ENCODE peak calls at places on chromosomes 4 and X, in eight cellular contexts. T is DND-41, X is endothelial cell of umbilical vein, I is H1, H is upper lobe of right lung, G is adrenal gland, C is GM23248, P is uterus. E is an unnamed sample. For H3K4me1 and H3K36me3, the result is how much of the 10 kb centered on the place peaks cover.

GRCh38 chrX:131841496-131842410 is 181.3 kb upstream of the STK26 start:
- DNase-seq in G (peak), T (peak), X (peak), I (no peak), H (no peak), P (no peak), C (peak), E (peak)

GRCh38 chr4:52892880-52893279 is 30.8 kb downstream of the RASL11B start:
- DNase-seq in H (no peak), T (no peak), C (peak), P (no peak), G (no peak), I (no peak), X (no peak), E (no peak)

GRCh38 chrX:28312965-28313364 is 274.3 kb upstream of the IL1RAPL1 start:
- DNase-seq in T (no peak), I (no peak), G (no peak), P (no peak), X (no peak), H (no peak), C (no peak), E (no peak)

GRCh38 chrX:101241531-101241930 is 21.9 kb downstream of the DRP2 start:
- DNase-seq in T (no peak), I (no peak), C (no peak), P (no peak), G (no peak), H (no peak), X (no peak), E (no peak)

GRCh38 chr4:142331132-142331531 is 515.0 kb downstream of the INPP4B start:
- DNase-seq in G (peak), I (no peak), H (no peak), C (no peak), T (no peak), P (peak), X (no peak), E (no peak)

GRCh38 chr4:23614284-23614892 is 275.5 kb downstream of the PPARGC1A start:
- DNase-seq in C (peak), H (no peak), I (peak), X (no peak), P (no peak), T (peak), G (peak), E (peak)

GRCh38 chr4:14415146-14415545 is 587.1 kb upstream of the CPEB2 start:
- DNase-seq in I (no peak), G (no peak), X (no peak), H (no peak), C (peak), T (peak), P (no peak), E (no peak)

GRCh38 chr4:91840359-91840758 is 463.4 kb upstream of the GRID2 start:
- DNase-seq in H (no peak), G (no peak), X (no peak), P (no peak), I (no peak), C (no peak), T (no peak), E (peak)

GRCh38 chrX:69096963-69097362 is 68.3 kb downstream of the PJA1 start:
- DNase-seq in P (no peak), G (no peak), X (no peak), C (no peak), T (no peak), H (no peak), I (no peak), E (no peak)

GRCh38 chr4:183504930-183505555 is at the start of gene ING2:
- DNase-seq in T (no peak), X (peak), P (peak), H (no peak), C (peak), I (no peak), G (no peak), E (peak)

GRCh38 chr4:147866532-147867271 is 134.8 kb downstream of the ARHGAP10 start:
- DNase-seq in I (peak), T (peak), P (peak), C (peak), G (peak), H (peak), X (peak), E (peak)

GRCh38 chr4:110287130-110287529 is 88.7 kb upstream of the ELOVL6 start:
- DNase-seq in X (no peak), I (no peak), P (no peak), G (peak), T (no peak), H (no peak), C (peak), E (peak)

GRCh38 chr4:94676910-94677309 is 80.8 kb upstream of the BMPR1B start:
- DNase-seq in P (no peak), G (no peak), C (peak), I (no peak), X (no peak), H (no peak), T (no peak), E (no peak)

GRCh38 chr4:149997881-149998421 is 80.3 kb upstream of the DCLK2 start:
- DNase-seq in I (no peak), G (no peak), C (peak), X (peak), P (no peak), H (no peak), T (no peak), E (peak)

GRCh38 chr4:161815841-161816240 is 348.0 kb downstream of the FSTL5 start:
- DNase-seq in I (no peak), P (no peak), C (no peak), H (no peak), G (no peak), X (no peak), T (no peak), E (no peak)

GRCh38 chrX:150872773-150873336 is 25.6 kb downstream of the CD99L2 start:
- DNase-seq in I (no peak), T (no peak), X (no peak), P (no peak), C (no peak), H (no peak), G (no peak), E (no peak)

GRCh38 chrX:70338290-70338689 is 48.4 kb downstream of the KIF4A start:
- DNase-seq in H (no peak), P (no peak), X (no peak), C (no peak), G (no peak), T (no peak), I (no peak), E (no peak)

GRCh38 chrX:47623540-47624027 is 3.9 kb upstream of the SYN1 start:
- DNase-seq in H (peak), G (peak), X (peak), I (peak), C (peak), P (no peak), T (peak), E (peak)

GRCh38 chr4:17665852-17666251 is 51.4 kb downstream of the MED28 start:
- DNase-seq in X (no peak), I (no peak), G (no peak), P (no peak), T (no peak), H (no peak), C (no peak), E (no peak)

GRCh38 chrX:154596290-154596929 is 11.5 kb downstream of the CTAG1A start:
- DNase-seq in H (no peak), X (no peak), I (peak), C (peak), P (no peak), G (no peak), T (peak), E (no peak)

GRCh38 chrX:16445166-16445752 is 204.7 kb upstream of the S100G start:
- DNase-seq in C (peak), P (no peak), X (peak), T (peak), H (no peak), G (peak), I (no peak), E (peak)

GRCh38 chrX:153772608-153773217 is 8.1 kb upstream of the SRPK3 start:
- DNase-seq in T (no peak), H (peak), P (no peak), C (no peak), G (no peak), X (no peak), I (no peak), E (no peak)

GRCh38 chrX:44872817-44873414 is at the start of gene KDM6A:
- DNase-seq in T (peak), C (peak), G (peak), H (peak), P (peak), I (peak), X (peak), E (peak)

GRCh38 chr4:179738822-179739221 is 2296.6 kb upstream of the AGA start:
- DNase-seq in I (no peak), P (no peak), H (no peak), G (no peak), X (no peak), T (no peak), C (no peak), E (no peak)

GRCh38 chr4:74206088-74206826 is 48.3 kb downstream of the MTHFD2L start:
- DNase-seq in P (no peak), T (no peak), H (no peak), X (no peak), I (no peak), G (peak), C (peak), E (no peak)

GRCh38 chrX:127112726-127113125 is 293.2 kb downstream of the PRR32 start:
- DNase-seq in C (no peak), P (no peak), I (no peak), G (no peak), X (no peak), T (no peak), H (no peak), E (no peak)

GRCh38 chr4:83751336-83751949 is 215.5 kb downstream of the GPAT3 start:
- DNase-seq in C (no peak), H (no peak), P (no peak), G (no peak), I (no peak), T (no peak), X (no peak), E (no peak)

GRCh38 chrX:133685806-133686205 is 270.5 kb upstream of the GPC4 start:
- DNase-seq in X (no peak), I (no peak), C (no peak), T (peak), G (no peak), H (no peak), P (no peak), E (peak)

GRCh38 chr4:81353861-81354260 is 117.8 kb downstream of the RASGEF1B start:
- DNase-seq in X (no peak), G (no peak), C (peak), H (no peak), I (no peak), P (no peak), T (no peak), E (no peak)

GRCh38 chrX:118271770-118272169 is 74.1 kb upstream of the WDR44 start:
- DNase-seq in P (no peak), X (peak), I (no peak), T (no peak), H (no peak), G (no peak), C (no peak), E (peak)

GRCh38 chr4:81466841-81467671 is 4.7 kb downstream of the RASGEF1B start:
- DNase-seq in H (no peak), G (peak), I (no peak), T (peak), P (peak), X (peak), C (peak), E (peak)

GRCh38 chr4:148852092-148852699 is 410.0 kb upstream of the NR3C2 start:
- DNase-seq in T (no peak), X (peak), H (no peak), G (no peak), C (no peak), P (no peak), I (no peak), E (peak)

GRCh38 chr4:101288365-101289145 is 58.8 kb downstream of the PPP3CA start:
- DNase-seq in X (peak), I (no peak), H (no peak), P (no peak), T (no peak), C (no peak), G (peak), E (no peak)

GRCh38 chr4:174674305-174674840 is 152.1 kb upstream of the HPGD start:
- DNase-seq in X (no peak), G (no peak), P (no peak), I (no peak), T (no peak), H (no peak), C (peak), E (no peak)

GRCh38 chrX:150502979-150503897 is 65.2 kb upstream of the MTM1 start:
- DNase-seq in C (no peak), X (no peak), T (no peak), G (no peak), I (no peak), P (no peak), H (no peak), E (no peak)

GRCh38 chrX:131801066-131801465 is 222.0 kb upstream of the STK26 start:
- DNase-seq in I (no peak), H (no peak), P (no peak), C (no peak), X (peak), G (no peak), T (no peak), E (no peak)

GRCh38 chr4:75668596-75668995 is 4.6 kb downstream of the G3BP2 start:
- DNase-seq in X (no peak), I (no peak), G (no peak), P (no peak), T (no peak), H (no peak), C (no peak), E (no peak)
- H3K4me1 ChIP-seq in X (under half), I (under half), G (under half), P (under half), T (under half), H (under half), C (under half), E (under half)

GRCh38 chr4:770022-770421 is 55.9 kb downstream of the CPLX1 start:
- DNase-seq in P (no peak), X (no peak), H (no peak), G (peak), I (no peak), T (no peak), C (peak), E (no peak)
- H3K36me3 ChIP-seq in P (under half), X (under half), H (half or more), G (under half), I (under half), T (half or more), C (under half), E (under half)

GRCh38 chr4:98516042-98516440 is 142.4 kb downstream of the TSPAN5 start:
- DNase-seq in X (peak), G (no peak), C (peak), T (no peak), H (no peak), P (no peak), I (no peak), E (no peak)
- H3K4me1 ChIP-seq in X (under half), G (under half), C (half or more), T (under half), H (under half), P (under half), I (under half), E (under half)

DNA sequence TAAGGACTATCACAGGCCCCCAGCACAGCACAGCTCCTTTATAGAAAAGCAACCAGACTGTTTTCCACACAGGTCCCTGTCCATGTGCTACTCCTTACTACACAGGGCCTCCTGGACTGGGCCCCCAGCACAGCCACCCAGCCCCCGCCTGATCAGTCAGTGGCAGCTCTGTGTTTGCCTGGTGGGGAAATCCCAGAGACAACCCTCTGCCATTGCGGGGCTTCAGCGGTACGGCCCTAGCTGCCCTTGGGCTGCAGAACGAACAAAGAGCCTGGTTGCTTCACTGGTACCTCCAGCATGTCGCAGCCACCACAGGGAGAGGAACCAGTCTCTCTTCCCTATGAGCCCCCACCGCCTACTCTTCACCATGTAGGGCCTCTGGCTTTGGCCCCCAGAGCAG is 30.7 kb downstream of the CBR4 start:
- DNase-seq in G (no peak), C (no peak), X (no peak), I (no peak), T (no peak), P (no peak), H (no peak), E (no peak)
- H3K36me3 ChIP-seq in G (under half), C (under half), X (under half), I (under half), T (half or more), P (under half), H (under half), E (under half)

GRCh38 chrX:88937616-88938015 is 190.6 kb downstream of the CPXCR1 start:
- DNase-seq in I (no peak), C (no peak), X (no peak), T (no peak), G (no peak), H (no peak), P (no peak), E (no peak)

DNA sequence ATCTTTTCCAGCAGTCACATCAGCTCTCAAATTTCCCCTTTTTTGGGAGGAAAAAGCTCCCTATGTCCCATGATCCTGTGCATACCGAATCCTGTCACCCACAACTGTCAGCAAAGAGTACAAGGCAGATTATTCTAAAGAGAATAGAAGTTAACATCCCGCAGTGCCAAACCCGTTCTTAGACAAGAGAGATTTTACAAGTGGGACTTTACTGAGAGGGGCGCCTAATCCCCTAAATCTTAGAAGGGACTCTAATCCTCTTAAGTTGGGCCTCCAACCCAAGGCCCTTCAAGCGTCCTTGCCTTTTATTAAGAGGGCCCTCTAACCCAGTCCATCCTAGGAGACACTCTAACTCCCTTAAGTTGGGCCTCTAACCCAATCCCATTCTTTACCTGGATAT is 193.9 kb downstream of the CPXCR1 start:
- DNase-seq in X (no peak), P (no peak), H (no peak), C (no peak), T (no peak), G (no peak), I (no peak), E (no peak)
- H3K4me1 ChIP-seq in X (under half), P (under half), H (under half), C (under half), T (under half), G (under half), I (under half), E (under half)

GRCh38 chr4:113732923-113733527 is 28.5 kb downstream of the CAMK2D start:
- DNase-seq in H (no peak), X (no peak), I (no peak), G (no peak), C (peak), P (no peak), T (no peak), E (no peak)
- H3K36me3 ChIP-seq in H (under half), X (under half), I (under half), G (under half), C (under half), P (under half), T (under half), E (under half)

DNA sequence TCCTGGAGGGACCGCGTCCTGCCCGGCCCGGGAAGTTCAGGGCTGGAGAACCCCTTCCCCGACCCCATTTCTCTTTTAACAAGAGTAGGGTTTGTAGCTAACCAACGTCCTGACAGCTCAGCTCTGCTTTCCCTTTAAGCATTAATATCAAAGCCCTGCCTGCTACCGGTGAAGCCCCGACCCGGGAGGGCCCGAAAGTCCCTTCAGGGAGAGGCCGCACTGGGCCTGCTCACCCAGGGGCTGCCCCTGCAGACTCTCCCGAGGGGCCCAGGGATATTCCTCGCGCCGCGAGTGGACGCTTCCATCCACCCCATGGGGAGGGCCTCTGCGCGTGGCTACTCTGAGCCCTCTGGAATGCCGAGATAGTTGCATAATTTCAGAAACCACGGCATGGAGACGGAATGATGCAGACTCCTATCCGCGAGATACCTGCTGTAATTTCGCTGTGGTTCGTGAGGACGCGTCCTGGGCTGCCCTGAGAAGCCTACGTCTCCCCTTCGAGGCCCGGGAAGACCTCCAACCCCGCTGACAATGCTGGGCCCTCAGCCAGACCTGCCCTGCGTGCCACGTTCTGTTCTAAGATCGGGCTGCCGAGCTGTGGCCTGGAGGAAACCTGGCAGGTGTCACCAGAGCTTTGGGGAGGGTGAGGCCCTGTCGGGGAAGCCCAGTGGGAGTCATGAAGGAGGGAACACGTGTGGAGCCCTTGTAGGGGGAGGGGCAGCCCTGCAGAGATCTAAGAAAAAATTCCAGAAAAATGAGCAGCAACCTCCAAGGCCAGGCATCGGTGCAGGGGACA is 999 bp upstream of the CTBP1 start:
- DNase-seq in C (peak), P (peak), T (peak), H (peak), X (peak), I (no peak), G (peak), E (no peak)
- H3K4me1 ChIP-seq in C (under half), P (under half), T (under half), H (under half), X (under half), I (under half), G (under half), E (under half)

DNA sequence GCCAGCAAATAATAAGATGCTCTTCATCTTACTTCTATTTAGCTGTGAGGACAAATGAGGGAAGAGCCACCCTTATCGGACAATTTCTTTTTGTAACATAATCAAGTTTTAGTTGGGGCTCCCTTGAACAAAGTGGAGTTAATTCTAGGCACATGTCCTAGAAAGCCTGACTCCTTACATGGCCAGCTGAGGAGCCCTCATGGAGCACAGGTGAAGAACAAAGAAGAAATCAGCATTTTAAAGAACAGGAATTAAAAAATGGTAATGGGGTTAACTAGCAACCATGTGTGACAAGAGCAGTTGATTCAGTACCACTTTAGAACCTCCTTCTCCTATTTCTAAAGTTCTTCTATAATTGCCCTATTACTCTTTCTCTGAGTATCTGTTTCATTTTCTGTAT is 15.9 kb downstream of the GPR82 start:
- DNase-seq in P (no peak), T (no peak), X (no peak), I (no peak), G (no peak), H (no peak), C (no peak), E (no peak)
- H3K36me3 ChIP-seq in P (under half), T (under half), X (under half), I (under half), G (under half), H (under half), C (under half), E (under half)

DNA sequence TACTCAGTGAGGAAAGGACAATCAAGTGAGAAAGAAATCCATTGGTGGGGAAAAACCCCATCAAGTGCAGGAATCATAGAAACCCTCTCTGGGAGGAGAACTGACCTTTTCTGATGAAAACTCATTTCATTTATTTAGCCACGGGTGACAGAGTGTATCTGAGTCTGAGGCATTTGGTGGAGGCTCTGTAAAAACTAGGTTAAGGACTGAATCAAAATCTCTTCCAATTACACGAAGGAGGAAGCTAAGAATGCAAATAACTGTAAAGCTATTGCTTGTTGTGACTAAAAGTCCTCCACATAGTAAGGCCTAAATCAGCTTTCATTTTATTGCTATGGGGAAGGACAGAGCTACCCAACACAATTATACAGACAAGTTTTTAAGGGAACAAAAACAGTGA is 240.6 kb upstream of the PGRMC2 start:
- DNase-seq in T (no peak), G (no peak), C (peak), P (no peak), X (no peak), I (no peak), H (no peak), E (no peak)
- H3K4me1 ChIP-seq in T (under half), G (under half), C (half or more), P (under half), X (under half), I (under half), H (under half), E (under half)

E was measured in small intestine.